ENCODE peak calls at places on chromosome 14, in eight cellular contexts. O is A549, Z is HFFc6, N is H54, D is posterior cingulate gyrus, G is D341Med, T is left ventricle myocardium inferior, Q is Kasumi-1. H is an unnamed sample.

GRCh38 chr14:96164861-96165490 is 39.7 kb upstream of the BDKRB2 start:
- DNase-seq in O (no peak), Z (no peak), N (no peak), D (no peak), G (no peak), T (no peak), Q (no peak), H (no peak)

GRCh38 chr14:95445676-95446075 is 70.8 kb downstream of the SYNE3 start:
- DNase-seq in O (no peak), Z (no peak), N (no peak), D (no peak), G (no peak), T (no peak), Q (no peak), H (no peak)

GRCh38 chr14:65035049-65035448 is 48.4 kb downstream of the FNTB start:
- DNase-seq in O (no peak), Z (no peak), N (no peak), D (no peak), G (no peak), T (peak), Q (no peak), H (no peak)

GRCh38 chr14:74980746-74981661 is 21.7 kb upstream of the EIF2B2 start:
- DNase-seq in O (no peak), Z (no peak), N (peak), D (no peak), G (peak), T (no peak), Q (no peak), H (no peak)

GRCh38 chr14:28571636-28572035 is 195.0 kb upstream of the FOXG1 start:
- DNase-seq in O (no peak), Z (no peak), N (no peak), D (no peak), G (no peak), T (no peak), Q (no peak), H (no peak)

GRCh38 chr14:68692216-68692615 is 100.7 kb downstream of the ZFP36L1 start:
- DNase-seq in O (no peak), Z (no peak), N (no peak), D (no peak), G (no peak), T (no peak), Q (no peak), H (no peak)

GRCh38 chr14:77203611-77204456 is 22.2 kb downstream of the TMEM63C start:
- DNase-seq in O (no peak), Z (no peak), N (no peak), D (no peak), G (peak), T (no peak), Q (no peak), H (no peak)

GRCh38 chr14:77325746-77326094 is 4.9 kb downstream of the GSTZ1 start:
- DNase-seq in O (peak), Z (no peak), N (no peak), D (no peak), G (no peak), T (no peak), Q (no peak), H (no peak)

GRCh38 chr14:89418452-89418851 is 1.4 kb upstream of the FOXN3 start:
- DNase-seq in O (no peak), Z (no peak), N (no peak), D (no peak), G (no peak), T (no peak), Q (no peak), H (no peak)

GRCh38 chr14:71591929-71592328 is 340.3 kb upstream of the RGS6 start:
- DNase-seq in O (no peak), Z (peak), N (peak), D (no peak), G (no peak), T (no peak), Q (peak), H (no peak)

GRCh38 chr14:59870277-59871165 is at the start of gene RTN1:
- DNase-seq in O (peak), Z (no peak), N (peak), D (peak), G (peak), T (peak), Q (peak), H (no peak)

GRCh38 chr14:33432407-33433023 is 493.8 kb downstream of the NPAS3 start:
- DNase-seq in O (peak), Z (peak), N (no peak), D (no peak), G (peak), T (no peak), Q (peak), H (no peak)

GRCh38 chr14:99803803-99804202 is 10.6 kb downstream of the EML1 start:
- DNase-seq in O (no peak), Z (no peak), N (no peak), D (no peak), G (peak), T (no peak), Q (no peak), H (no peak)

GRCh38 chr14:93303659-93304058 is 29.2 kb downstream of the BTBD7 start:
- DNase-seq in O (no peak), Z (no peak), N (no peak), D (no peak), G (peak), T (peak), Q (no peak), H (no peak)

GRCh38 chr14:105412768-105413541 is 6.7 kb upstream of the MTA1 start:
- DNase-seq in O (no peak), Z (no peak), N (no peak), D (no peak), G (peak), T (no peak), Q (no peak), H (no peak)

GRCh38 chr14:30266290-30266689 is 292.7 kb upstream of the G2E3 start:
- DNase-seq in O (no peak), Z (no peak), N (no peak), D (no peak), G (no peak), T (no peak), Q (no peak), H (no peak)

GRCh38 chr14:58287607-58288042 is 10.7 kb upstream of the ARID4A start:
- DNase-seq in O (no peak), Z (no peak), N (no peak), D (no peak), G (no peak), T (no peak), Q (no peak), H (no peak)